ENCODE peak calls at places on chromosomes 6 and 20, in four cellular contexts. One of them, this sample, is unnamed.

GRCh38 chr6:16828058-16828457 is 66.8 kb upstream of the ATXN1 start:
- DNase-seq in AG20443: no peak
- DNase-seq in HEK293T: no peak
- DNase-seq in epithelial cell of prostate: no peak
- DNase-seq in this sample: no peak

GRCh38 chr6:156767603-156768467 is 9.3 kb upstream of the ARID1B start:
- DNase-seq in HEK293T: no peak
- DNase-seq in AG20443: peak
- DNase-seq in epithelial cell of prostate: no peak
- DNase-seq in this sample: no peak

GRCh38 chr20:53966774-53967398 is 103.5 kb downstream of the BCAS1 start:
- DNase-seq in AG20443: no peak
- DNase-seq in epithelial cell of prostate: no peak
- DNase-seq in HEK293T: no peak
- DNase-seq in this sample: no peak

GRCh38 chr6:73581293-73581692 is 60.5 kb upstream of the EEF1A1 start:
- DNase-seq in epithelial cell of prostate: no peak
- DNase-seq in AG20443: no peak
- DNase-seq in HEK293T: no peak
- DNase-seq in this sample: no peak

GRCh38 chr6:117275205-117275604 is 9.8 kb downstream of the VGLL2 start:
- DNase-seq in epithelial cell of prostate: no peak
- DNase-seq in HEK293T: no peak
- DNase-seq in AG20443: no peak
- DNase-seq in this sample: no peak

GRCh38 chr6:148501178-148501590 is 158.5 kb downstream of the SASH1 start:
- DNase-seq in epithelial cell of prostate: no peak
- DNase-seq in HEK293T: peak
- DNase-seq in AG20443: peak
- DNase-seq in this sample: peak

GRCh38 chr6:83199865-83200230 is 6.7 kb downstream of the RWDD2A start:
- DNase-seq in epithelial cell of prostate: peak
- DNase-seq in AG20443: peak
- DNase-seq in HEK293T: no peak
- DNase-seq in this sample: peak

GRCh38 chr20:17761612-17762011 is 61.8 kb downstream of the BANF2 start:
- DNase-seq in epithelial cell of prostate: no peak
- DNase-seq in AG20443: no peak
- DNase-seq in HEK293T: peak
- DNase-seq in this sample: peak

GRCh38 chr6:26457796-26458688 is at the start of gene BTN2A1:
- DNase-seq in AG20443: peak
- DNase-seq in HEK293T: peak
- DNase-seq in epithelial cell of prostate: peak
- DNase-seq in this sample: peak

GRCh38 chr6:135224037-135224647 is 43.0 kb downstream of the MYB start:
- DNase-seq in HEK293T: no peak
- DNase-seq in epithelial cell of prostate: no peak
- DNase-seq in AG20443: no peak
- DNase-seq in this sample: no peak

GRCh38 chr20:14972256-14972655 is 634.8 kb upstream of the FLRT3 start:
- DNase-seq in epithelial cell of prostate: no peak
- DNase-seq in AG20443: no peak
- DNase-seq in HEK293T: no peak
- DNase-seq in this sample: no peak

GRCh38 chr20:6818033-6818808 is 50.7 kb downstream of the BMP2 start:
- DNase-seq in HEK293T: no peak
- DNase-seq in epithelial cell of prostate: no peak
- DNase-seq in AG20443: peak
- DNase-seq in this sample: peak

GRCh38 chr20:33370296-33370695 is 31.0 kb downstream of the CDK5RAP1 start:
- DNase-seq in AG20443: no peak
- DNase-seq in epithelial cell of prostate: no peak
- DNase-seq in HEK293T: no peak
- DNase-seq in this sample: peak

GRCh38 chr6:168941036-168941435 is 312.6 kb downstream of the THBS2 start:
- DNase-seq in AG20443: no peak
- DNase-seq in epithelial cell of prostate: no peak
- DNase-seq in HEK293T: no peak
- DNase-seq in this sample: no peak

GRCh38 chr20:49677777-49678758 is 35.6 kb downstream of the B4GALT5 start:
- DNase-seq in AG20443: no peak
- DNase-seq in HEK293T: no peak
- DNase-seq in epithelial cell of prostate: no peak
- DNase-seq in this sample: no peak

GRCh38 chr20:38272398-38272797 is 11.9 kb upstream of the KIAA1755 start:
- DNase-seq in epithelial cell of prostate: peak
- DNase-seq in AG20443: no peak
- DNase-seq in HEK293T: no peak
- DNase-seq in this sample: peak

GRCh38 chr20:10668677-10669368 is 5.0 kb downstream of the JAG1 start:
- DNase-seq in HEK293T: no peak
- DNase-seq in AG20443: no peak
- DNase-seq in epithelial cell of prostate: no peak
- DNase-seq in this sample: no peak

GRCh38 chr20:40714109-40714508 is 25.1 kb upstream of the MAFB start:
- DNase-seq in AG20443: no peak
- DNase-seq in HEK293T: no peak
- DNase-seq in epithelial cell of prostate: no peak
- DNase-seq in this sample: no peak